ENCODE peak calls at places on chromosomes 16 and 17, in six cellular contexts. One of them, this sample, is unnamed.

GRCh38 chr16:20870122-20870521 is 30.0 kb downstream of the DCUN1D3 start:
- DNase-seq in IMR-90: no peak
- DNase-seq in Peyer's patch: no peak
- DNase-seq in cardiac muscle cell: no peak
- DNase-seq in tibial artery: no peak
- DNase-seq in fibroblast of lung: no peak
- DNase-seq in this sample: no peak

GRCh38 chr17:78650093-78650715 is 73.0 kb upstream of the DNAH17 start:
- DNase-seq in IMR-90: no peak
- DNase-seq in fibroblast of lung: no peak
- DNase-seq in cardiac muscle cell: no peak
- DNase-seq in tibial artery: no peak
- DNase-seq in Peyer's patch: no peak
- DNase-seq in this sample: no peak

GRCh38 chr16:79748629-79749028 is 148.1 kb upstream of the MAF start:
- DNase-seq in fibroblast of lung: no peak
- DNase-seq in IMR-90: no peak
- DNase-seq in cardiac muscle cell: no peak
- DNase-seq in tibial artery: no peak
- DNase-seq in Peyer's patch: no peak
- DNase-seq in this sample: no peak

GRCh38 chr16:56090076-56090475 is 101.2 kb upstream of the GNAO1 start:
- DNase-seq in fibroblast of lung: no peak
- DNase-seq in cardiac muscle cell: no peak
- DNase-seq in IMR-90: no peak
- DNase-seq in tibial artery: no peak
- DNase-seq in Peyer's patch: no peak
- DNase-seq in this sample: no peak

GRCh38 chr17:77445908-77446535 is 305.3 kb downstream of the SEC14L1 start:
- DNase-seq in fibroblast of lung: peak; percentile 59
- DNase-seq in IMR-90: peak; percentile 56
- DNase-seq in tibial artery: no peak
- DNase-seq in Peyer's patch: peak; percentile 83
- DNase-seq in cardiac muscle cell: peak; percentile 79
- DNase-seq in this sample: peak; percentile 76

GRCh38 chr17:20721151-20721550 is 141.6 kb downstream of the CDRT15L2 start:
- DNase-seq in Peyer's patch: no peak
- DNase-seq in fibroblast of lung: peak; percentile 4
- DNase-seq in IMR-90: no peak
- DNase-seq in tibial artery: no peak
- DNase-seq in cardiac muscle cell: peak; percentile 80
- DNase-seq in this sample: no peak

GRCh38 chr17:20611314-20611713 is 31.8 kb downstream of the CDRT15L2 start:
- DNase-seq in fibroblast of lung: no peak
- DNase-seq in tibial artery: no peak
- DNase-seq in IMR-90: no peak
- DNase-seq in cardiac muscle cell: no peak
- DNase-seq in Peyer's patch: no peak
- DNase-seq in this sample: no peak

GRCh38 chr16:46883690-46884512 is at the start of gene GPT2:
- DNase-seq in tibial artery: peak; percentile 98
- DNase-seq in IMR-90: peak; percentile 95
- DNase-seq in cardiac muscle cell: peak; percentile 97
- DNase-seq in Peyer's patch: peak; percentile 92
- DNase-seq in fibroblast of lung: peak; percentile 95
- DNase-seq in this sample: peak; percentile 80

GRCh38 chr16:80369559-80369958 is 171.2 kb upstream of the DYNLRB2 start:
- DNase-seq in Peyer's patch: no peak
- DNase-seq in IMR-90: peak; percentile 60
- DNase-seq in fibroblast of lung: peak; percentile 59
- DNase-seq in cardiac muscle cell: peak; percentile 43
- DNase-seq in tibial artery: peak; percentile 31
- DNase-seq in this sample: no peak

GRCh38 chr16:56700195-56700594 is 17.9 kb downstream of the MT1X start:
- DNase-seq in Peyer's patch: no peak
- DNase-seq in fibroblast of lung: no peak
- DNase-seq in cardiac muscle cell: no peak
- DNase-seq in IMR-90: peak; percentile 16
- DNase-seq in tibial artery: no peak
- DNase-seq in this sample: no peak

GRCh38 chr16:24776486-24777220 is 47.2 kb downstream of the TNRC6A start:
- DNase-seq in IMR-90: peak; percentile 33
- DNase-seq in tibial artery: peak; percentile 31
- DNase-seq in cardiac muscle cell: peak; percentile 81
- DNase-seq in fibroblast of lung: peak; percentile 79
- DNase-seq in Peyer's patch: no peak
- DNase-seq in this sample: no peak

GRCh38 chr17:50938821-50939541 is 72.8 kb upstream of the TOB1 start:
- DNase-seq in fibroblast of lung: no peak
- DNase-seq in IMR-90: no peak
- DNase-seq in Peyer's patch: no peak
- DNase-seq in tibial artery: no peak
- DNase-seq in cardiac muscle cell: no peak
- DNase-seq in this sample: no peak

GRCh38 chr16:68416057-68417046 is 32.0 kb downstream of the SMPD3 start:
- DNase-seq in cardiac muscle cell: no peak
- DNase-seq in tibial artery: no peak
- DNase-seq in IMR-90: no peak
- DNase-seq in Peyer's patch: no peak
- DNase-seq in fibroblast of lung: no peak
- DNase-seq in this sample: no peak

GRCh38 chr16:67961551-67961957 is 6.9 kb downstream of the SLC12A4 start:
- DNase-seq in fibroblast of lung: no peak
- DNase-seq in tibial artery: no peak
- DNase-seq in IMR-90: no peak
- DNase-seq in Peyer's patch: no peak
- DNase-seq in cardiac muscle cell: no peak
- DNase-seq in this sample: no peak

GRCh38 chr17:19727466-19728113 is 11.2 kb upstream of the SLC47A2 start:
- DNase-seq in cardiac muscle cell: peak; percentile 92
- DNase-seq in fibroblast of lung: peak; percentile 40
- DNase-seq in tibial artery: peak; percentile 85
- DNase-seq in Peyer's patch: no peak
- DNase-seq in IMR-90: peak; percentile 68
- DNase-seq in this sample: no peak

GRCh38 chr17:511001-511690 is 158.5 kb upstream of the RPH3AL start:
- DNase-seq in cardiac muscle cell: peak; percentile 25
- DNase-seq in Peyer's patch: no peak
- DNase-seq in fibroblast of lung: peak; percentile 83
- DNase-seq in IMR-90: peak; percentile 82
- DNase-seq in tibial artery: peak; percentile 44
- DNase-seq in this sample: no peak

GRCh38 chr17:339193-340061 is 13.2 kb downstream of the RPH3AL start:
- DNase-seq in tibial artery: no peak
- DNase-seq in cardiac muscle cell: no peak
- DNase-seq in IMR-90: no peak
- DNase-seq in fibroblast of lung: no peak
- DNase-seq in Peyer's patch: no peak
- DNase-seq in this sample: no peak

GRCh38 chr17:11264183-11264871 is 23.3 kb downstream of the SHISA6 start:
- DNase-seq in cardiac muscle cell: no peak
- DNase-seq in IMR-90: no peak
- DNase-seq in tibial artery: no peak
- DNase-seq in Peyer's patch: no peak
- DNase-seq in fibroblast of lung: no peak
- DNase-seq in this sample: no peak

GRCh38 chr17:39974433-39974832 is 6.2 kb upstream of the PSMD3 start:
- DNase-seq in fibroblast of lung: no peak
- DNase-seq in Peyer's patch: no peak
- DNase-seq in tibial artery: no peak
- DNase-seq in cardiac muscle cell: no peak
- DNase-seq in IMR-90: no peak
- DNase-seq in this sample: no peak

GRCh38 chr17:76820039-76820438 is 48.2 kb upstream of the MGAT5B start:
- DNase-seq in tibial artery: no peak
- DNase-seq in Peyer's patch: no peak
- DNase-seq in cardiac muscle cell: no peak
- DNase-seq in fibroblast of lung: no peak
- DNase-seq in IMR-90: no peak
- DNase-seq in this sample: no peak

GRCh38 chr17:17387017-17387416 is 83.8 kb downstream of the NT5M start:
- DNase-seq in fibroblast of lung: no peak
- DNase-seq in Peyer's patch: no peak
- DNase-seq in IMR-90: no peak
- DNase-seq in cardiac muscle cell: no peak
- DNase-seq in tibial artery: no peak
- DNase-seq in this sample: no peak

GRCh38 chr16:57757326-57757786 is 21.8 kb downstream of the KATNB1 start:
- DNase-seq in cardiac muscle cell: peak; percentile 83
- DNase-seq in fibroblast of lung: peak; percentile 60
- DNase-seq in tibial artery: peak; percentile 85
- DNase-seq in IMR-90: peak; percentile 69
- DNase-seq in Peyer's patch: peak; percentile 73
- DNase-seq in this sample: peak; percentile 75

GRCh38 chr16:11400076-11400475 is 54.8 kb downstream of the RMI2 start:
- DNase-seq in Peyer's patch: no peak
- DNase-seq in fibroblast of lung: no peak
- DNase-seq in cardiac muscle cell: no peak
- DNase-seq in IMR-90: no peak
- DNase-seq in tibial artery: no peak
- DNase-seq in this sample: no peak

GRCh38 chr17:14297161-14297851 is 3.6 kb upstream of the HS3ST3B1 start:
- DNase-seq in fibroblast of lung: peak; percentile 61
- DNase-seq in cardiac muscle cell: peak; percentile 84
- DNase-seq in tibial artery: no peak
- DNase-seq in IMR-90: no peak
- DNase-seq in Peyer's patch: no peak
- DNase-seq in this sample: peak; percentile 32

GRCh38 chr16:11585460-11586374 is 1.0 kb downstream of the LITAF start:
- DNase-seq in cardiac muscle cell: no peak
- DNase-seq in Peyer's patch: peak; percentile 49
- DNase-seq in fibroblast of lung: no peak
- DNase-seq in IMR-90: peak; percentile 33
- DNase-seq in tibial artery: peak; percentile 42
- DNase-seq in this sample: peak; percentile 10

GRCh38 chr17:74805543-74805991 is 29.4 kb upstream of the NAT9 start:
- DNase-seq in fibroblast of lung: no peak
- DNase-seq in Peyer's patch: no peak
- DNase-seq in cardiac muscle cell: no peak
- DNase-seq in IMR-90: no peak
- DNase-seq in tibial artery: no peak
- DNase-seq in this sample: no peak

GRCh38 chr17:82117139-82118090 is 19.4 kb upstream of the FASN start:
- DNase-seq in Peyer's patch: no peak
- DNase-seq in cardiac muscle cell: no peak
- DNase-seq in tibial artery: no peak
- DNase-seq in IMR-90: no peak
- DNase-seq in fibroblast of lung: no peak
- DNase-seq in this sample: no peak

DNA sequence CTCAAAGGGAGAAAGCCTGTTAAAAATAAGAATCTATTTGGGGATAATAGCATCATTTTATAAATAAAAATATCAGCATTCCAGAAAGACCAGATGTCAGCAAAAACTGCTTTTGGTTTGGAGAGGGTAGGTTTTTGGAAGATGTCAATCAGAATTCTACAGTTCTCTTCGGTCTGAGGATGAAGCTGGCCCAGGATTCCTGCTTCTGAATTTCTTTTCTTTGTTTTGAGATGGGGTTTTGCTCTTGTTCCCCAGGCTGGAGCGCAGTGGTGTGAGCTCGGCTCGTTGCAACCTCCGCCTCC is 31.0 kb upstream of the PITPNA start:
- DNase-seq in cardiac muscle cell: no peak
- DNase-seq in IMR-90: no peak
- DNase-seq in Peyer's patch: no peak
- DNase-seq in fibroblast of lung: no peak
- DNase-seq in tibial artery: no peak
- DNase-seq in this sample: no peak
- H3K27ac ChIP-seq in cardiac muscle cell: no peak overlapping the region
- H3K27ac ChIP-seq in IMR-90: no peak overlapping the region
- H3K27ac ChIP-seq in Peyer's patch: peak overlapping the region; percentile 84
- H3K27ac ChIP-seq in fibroblast of lung: no peak overlapping the region
- H3K27ac ChIP-seq in tibial artery: no peak overlapping the region
- H3K27ac ChIP-seq in this sample: no peak overlapping the region

GRCh38 chr17:34712481-34713195 is 133.3 kb downstream of the TMEM132E start:
- DNase-seq in IMR-90: no peak
- DNase-seq in cardiac muscle cell: no peak
- DNase-seq in fibroblast of lung: no peak
- DNase-seq in Peyer's patch: no peak
- DNase-seq in tibial artery: no peak
- DNase-seq in this sample: no peak
- H3K36me3 ChIP-seq in IMR-90: no peaks in the 10 kb centered on the region
- H3K36me3 ChIP-seq in cardiac muscle cell: no peaks in the 10 kb centered on the region
- H3K36me3 ChIP-seq in fibroblast of lung: no peaks in the 10 kb centered on the region
- H3K36me3 ChIP-seq in Peyer's patch: no peaks in the 10 kb centered on the region
- H3K36me3 ChIP-seq in tibial artery: no peaks in the 10 kb centered on the region
- H3K36me3 ChIP-seq in this sample: no peaks in the 10 kb centered on the region

GRCh38 chr17:45132569-45133463 is 501 bp upstream of the PLCD3 start:
- DNase-seq in IMR-90: peak; percentile 70
- DNase-seq in fibroblast of lung: peak; percentile 73
- DNase-seq in cardiac muscle cell: peak; percentile 86
- DNase-seq in tibial artery: peak; percentile 88
- DNase-seq in Peyer's patch: peak; percentile 81
- DNase-seq in this sample: peak; percentile 72
- H3K4me1 ChIP-seq in IMR-90: peaks cover 31% of the 10 kb centered on the region
- H3K4me1 ChIP-seq in fibroblast of lung: peaks cover 17% of the 10 kb centered on the region
- H3K4me1 ChIP-seq in cardiac muscle cell: peaks cover 12% of the 10 kb centered on the region
- H3K4me1 ChIP-seq in tibial artery: peaks cover 54% of the 10 kb centered on the region
- H3K4me1 ChIP-seq in Peyer's patch: peaks cover 17% of the 10 kb centered on the region
- H3K4me1 ChIP-seq in this sample: peaks cover 22% of the 10 kb centered on the region

GRCh38 chr17:29115435-29115834 is 64.8 kb downstream of the MYO18A start:
- DNase-seq in tibial artery: no peak
- DNase-seq in IMR-90: no peak
- DNase-seq in Peyer's patch: no peak
- DNase-seq in cardiac muscle cell: no peak
- DNase-seq in fibroblast of lung: no peak
- DNase-seq in this sample: no peak

GRCh38 chr17:29117440-29117753 is 62.8 kb downstream of the MYO18A start:
- DNase-seq in fibroblast of lung: no peak
- DNase-seq in IMR-90: no peak
- DNase-seq in cardiac muscle cell: no peak
- DNase-seq in Peyer's patch: no peak
- DNase-seq in tibial artery: no peak
- DNase-seq in this sample: no peak

GRCh38 chr17:29119265-29119664 is 60.9 kb downstream of the MYO18A start:
- DNase-seq in tibial artery: no peak
- DNase-seq in IMR-90: no peak
- DNase-seq in Peyer's patch: no peak
- DNase-seq in fibroblast of lung: no peak
- DNase-seq in cardiac muscle cell: no peak
- DNase-seq in this sample: no peak

GRCh38 chr17:29115906-29116651 is 64.1 kb downstream of the MYO18A start:
- DNase-seq in IMR-90: peak; percentile 55
- DNase-seq in fibroblast of lung: peak; percentile 55
- DNase-seq in tibial artery: no peak
- DNase-seq in cardiac muscle cell: peak; percentile 38
- DNase-seq in Peyer's patch: no peak
- DNase-seq in this sample: peak; percentile 13

GRCh38 chr17:29116652-29117439 is 63.4 kb downstream of the MYO18A start:
- DNase-seq in Peyer's patch: peak; percentile 76
- DNase-seq in cardiac muscle cell: peak; percentile 76
- DNase-seq in IMR-90: peak; percentile 47
- DNase-seq in tibial artery: peak; percentile 78
- DNase-seq in fibroblast of lung: peak; percentile 41
- DNase-seq in this sample: peak; percentile 64
- H3K27ac ChIP-seq in Peyer's patch: no peak overlapping the region
- H3K27ac ChIP-seq in cardiac muscle cell: no peak overlapping the region
- H3K27ac ChIP-seq in IMR-90: no peak overlapping the region
- H3K27ac ChIP-seq in tibial artery: no peak overlapping the region
- H3K27ac ChIP-seq in fibroblast of lung: no peak overlapping the region
- H3K27ac ChIP-seq in this sample: no peak overlapping the region

GRCh38 chr16:22318690-22319358 is 21.6 kb downstream of the POLR3E start:
- DNase-seq in tibial artery: no peak
- DNase-seq in IMR-90: peak; percentile 22
- DNase-seq in fibroblast of lung: no peak
- DNase-seq in Peyer's patch: peak; percentile 49
- DNase-seq in cardiac muscle cell: peak; percentile 47
- DNase-seq in this sample: peak; percentile 57
- H3K36me3 ChIP-seq in tibial artery: peaks cover 93% of the 10 kb centered on the region
- H3K36me3 ChIP-seq in IMR-90: peaks cover 50% of the 10 kb centered on the region
- H3K36me3 ChIP-seq in fibroblast of lung: peaks cover 15% of the 10 kb centered on the region
- H3K36me3 ChIP-seq in Peyer's patch: no peaks in the 10 kb centered on the region
- H3K36me3 ChIP-seq in cardiac muscle cell: peaks cover 9% of the 10 kb centered on the region
- H3K36me3 ChIP-seq in this sample: peaks cover 70% of the 10 kb centered on the region

This sample was measured in CD4-positive, CD25-positive, alpha-beta regulatory T cell.